ENCODE peak calls at places on chromosomes 2 and 18, in eight cellular contexts. V, S, O, K, R, W, X and L are unnamed samples.

GRCh38 chr2:223528036-223528435 is 74.1 kb downstream of the SCG2 start:
- DNase-seq in O (no peak), S (no peak), X (peak; percentile 78), R (no peak), K (no peak), W (no peak), V (no peak), L (peak; percentile 58)

GRCh38 chr2:172906401-172906811 is 169.2 kb upstream of the MAP3K20 start:
- DNase-seq in S (no peak), W (no peak), X (no peak), R (no peak), V (no peak), O (no peak), K (peak; percentile 80), L (no peak)

GRCh38 chr2:189581354-189582139 is 961 bp upstream of the SLC40A1 start:
- DNase-seq in V (peak; percentile 2), R (peak; percentile 35), K (peak; percentile 60), W (no peak), S (no peak), X (no peak), O (peak; percentile 12), L (peak; percentile 26)

GRCh38 chr18:34976899-34977786 is 64.1 kb upstream of the MAPRE2 start:
- DNase-seq in R (peak; percentile 86), S (peak; percentile 78), X (peak; percentile 19), K (peak; percentile 90), O (peak; percentile 62), V (peak; percentile 24), W (peak; percentile 74), L (peak; percentile 35)

GRCh38 chr2:232335859-232336215 is 42.7 kb upstream of the ALPP start:
- DNase-seq in O (no peak), W (no peak), R (peak; percentile 3), S (no peak), K (no peak), V (no peak), X (no peak), L (no peak)

GRCh38 chr2:160584972-160585494 is 91.4 kb upstream of the RBMS1 start:
- DNase-seq in X (peak; percentile 39), S (no peak), R (no peak), V (no peak), O (peak; percentile 43), K (no peak), W (no peak), L (peak; percentile 58)

GRCh38 chr2:112482309-112483046 is 522 bp downstream of the TTL start:
- DNase-seq in V (peak; percentile 55), O (peak; percentile 76), X (peak; percentile 42), K (peak; percentile 72), W (peak; percentile 16), R (peak; percentile 48), S (peak; percentile 28), L (peak; percentile 50)

GRCh38 chr2:43184339-43184895 is 42.0 kb downstream of the ZFP36L2 start:
- DNase-seq in K (peak; percentile 33), O (peak; percentile 46), X (peak; percentile 78), W (peak; percentile 47), V (peak; percentile 97), S (peak; percentile 71), R (no peak), L (no peak)